ENCODE peak calls at places on chromosomes 5 and 9, in six cellular contexts. One of them, this sample, is unnamed.

GRCh38 chr5:175484322-175484721 is 6.0 kb downstream of the SFXN1 start:
- DNase-seq in PC-9: no peak
- DNase-seq in left ventricle myocardium inferior: no peak
- DNase-seq in CD8-positive, alpha-beta T cell: peak; percentile 40
- DNase-seq in CD4-positive, alpha-beta memory T cell: no peak
- DNase-seq in IMR-90: no peak
- DNase-seq in this sample: no peak

GRCh38 chr5:4802044-4802443 is 338.1 kb upstream of the ADAMTS16 start:
- DNase-seq in PC-9: no peak
- DNase-seq in left ventricle myocardium inferior: no peak
- DNase-seq in CD8-positive, alpha-beta T cell: no peak
- DNase-seq in CD4-positive, alpha-beta memory T cell: no peak
- DNase-seq in IMR-90: no peak
- DNase-seq in this sample: peak; percentile 40

GRCh38 chr5:139246394-139246793 is 47.1 kb upstream of the MATR3 start:
- DNase-seq in PC-9: no peak
- DNase-seq in left ventricle myocardium inferior: no peak
- DNase-seq in CD8-positive, alpha-beta T cell: no peak
- DNase-seq in CD4-positive, alpha-beta memory T cell: no peak
- DNase-seq in IMR-90: peak; percentile 60
- DNase-seq in this sample: peak; percentile 86

GRCh38 chr9:38380230-38380871 is 12.2 kb upstream of the ALDH1B1 start:
- DNase-seq in PC-9: no peak
- DNase-seq in left ventricle myocardium inferior: no peak
- DNase-seq in CD8-positive, alpha-beta T cell: no peak
- DNase-seq in CD4-positive, alpha-beta memory T cell: no peak
- DNase-seq in IMR-90: peak; percentile 47
- DNase-seq in this sample: no peak

GRCh38 chr5:90558344-90559192 is at the start of gene ADGRV1:
- DNase-seq in PC-9: peak; percentile 88
- DNase-seq in left ventricle myocardium inferior: peak; percentile 16
- DNase-seq in CD8-positive, alpha-beta T cell: no peak
- DNase-seq in CD4-positive, alpha-beta memory T cell: peak; percentile 3
- DNase-seq in IMR-90: peak; percentile 1
- DNase-seq in this sample: peak; percentile 59

GRCh38 chr5:38393636-38394035 is 135.3 kb downstream of the EGFLAM start:
- DNase-seq in PC-9: no peak
- DNase-seq in left ventricle myocardium inferior: no peak
- DNase-seq in CD8-positive, alpha-beta T cell: no peak
- DNase-seq in CD4-positive, alpha-beta memory T cell: no peak
- DNase-seq in IMR-90: no peak
- DNase-seq in this sample: no peak

GRCh38 chr5:144191998-144192397 is 21.3 kb downstream of the KCTD16 start:
- DNase-seq in PC-9: peak; percentile 56
- DNase-seq in left ventricle myocardium inferior: no peak
- DNase-seq in CD8-positive, alpha-beta T cell: peak; percentile 54
- DNase-seq in CD4-positive, alpha-beta memory T cell: peak; percentile 81
- DNase-seq in IMR-90: peak; percentile 87
- DNase-seq in this sample: no peak

GRCh38 chr5:67879619-67880357 is 335.8 kb upstream of the PIK3R1 start:
- DNase-seq in PC-9: peak; percentile 43
- DNase-seq in left ventricle myocardium inferior: no peak
- DNase-seq in CD8-positive, alpha-beta T cell: no peak
- DNase-seq in CD4-positive, alpha-beta memory T cell: no peak
- DNase-seq in IMR-90: no peak
- DNase-seq in this sample: no peak

GRCh38 chr9:13064060-13064459 is 215.4 kb downstream of the MPDZ start:
- DNase-seq in PC-9: no peak
- DNase-seq in left ventricle myocardium inferior: no peak
- DNase-seq in CD8-positive, alpha-beta T cell: no peak
- DNase-seq in CD4-positive, alpha-beta memory T cell: no peak
- DNase-seq in IMR-90: no peak
- DNase-seq in this sample: no peak

GRCh38 chr5:150781706-150782614 is 3.4 kb downstream of the SMIM3 start:
- DNase-seq in PC-9: no peak
- DNase-seq in left ventricle myocardium inferior: peak; percentile 64
- DNase-seq in CD8-positive, alpha-beta T cell: no peak
- DNase-seq in CD4-positive, alpha-beta memory T cell: no peak
- DNase-seq in IMR-90: peak; percentile 96
- DNase-seq in this sample: peak; percentile 99

GRCh38 chr9:16515207-16515606 is 355.3 kb downstream of the BNC2 start:
- DNase-seq in PC-9: no peak
- DNase-seq in left ventricle myocardium inferior: no peak
- DNase-seq in CD8-positive, alpha-beta T cell: no peak
- DNase-seq in CD4-positive, alpha-beta memory T cell: no peak
- DNase-seq in IMR-90: peak; percentile 25
- DNase-seq in this sample: peak; percentile 70

GRCh38 chr9:101738566-101739183 is at the start of gene GRIN3A:
- DNase-seq in PC-9: no peak
- DNase-seq in left ventricle myocardium inferior: peak; percentile 36
- DNase-seq in CD8-positive, alpha-beta T cell: no peak
- DNase-seq in CD4-positive, alpha-beta memory T cell: no peak
- DNase-seq in IMR-90: no peak
- DNase-seq in this sample: peak; percentile 53

GRCh38 chr9:127535834-127536233 is 76.2 kb upstream of the STXBP1 start:
- DNase-seq in PC-9: no peak
- DNase-seq in left ventricle myocardium inferior: no peak
- DNase-seq in CD8-positive, alpha-beta T cell: no peak
- DNase-seq in CD4-positive, alpha-beta memory T cell: no peak
- DNase-seq in IMR-90: peak; percentile 55
- DNase-seq in this sample: no peak

GRCh38 chr9:135474915-135475314 is 4.7 kb upstream of the PPP1R26 start:
- DNase-seq in PC-9: no peak
- DNase-seq in left ventricle myocardium inferior: no peak
- DNase-seq in CD8-positive, alpha-beta T cell: no peak
- DNase-seq in CD4-positive, alpha-beta memory T cell: no peak
- DNase-seq in IMR-90: no peak
- DNase-seq in this sample: no peak
- H3K4me3 ChIP-seq in PC-9: no peak overlapping the region
- H3K4me3 ChIP-seq in left ventricle myocardium inferior: no peak overlapping the region
- H3K4me3 ChIP-seq in CD8-positive, alpha-beta T cell: no peak overlapping the region
- H3K4me3 ChIP-seq in CD4-positive, alpha-beta memory T cell: no peak overlapping the region
- H3K4me3 ChIP-seq in IMR-90: no peak overlapping the region
- H3K4me3 ChIP-seq in this sample: no peak overlapping the region

DNA sequence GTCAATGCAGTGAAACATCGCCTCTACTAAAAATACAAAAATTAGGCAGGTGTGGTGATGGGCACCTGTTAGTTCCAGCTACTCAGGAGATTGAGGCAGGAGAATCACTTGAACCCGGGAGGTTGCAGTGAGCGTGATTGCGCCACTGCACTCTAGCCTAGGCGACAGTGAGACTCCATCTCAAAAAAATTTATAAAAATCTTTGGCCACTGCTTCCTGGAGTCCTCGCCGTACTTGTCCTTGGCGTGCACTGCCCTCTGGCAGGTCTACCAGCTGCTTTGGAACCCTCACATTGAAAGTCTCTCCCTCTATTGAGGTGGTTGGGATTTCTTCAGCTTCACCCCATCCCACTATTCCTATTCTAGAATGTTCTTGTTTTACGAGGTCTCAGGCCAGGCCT is 25.0 kb downstream of the DYNC2I2 start:
- DNase-seq in PC-9: no peak
- DNase-seq in left ventricle myocardium inferior: no peak
- DNase-seq in CD8-positive, alpha-beta T cell: no peak
- DNase-seq in CD4-positive, alpha-beta memory T cell: no peak
- DNase-seq in IMR-90: no peak
- DNase-seq in this sample: no peak
- H3K36me3 ChIP-seq in PC-9: peaks cover 6% of the 10 kb centered on the region
- H3K36me3 ChIP-seq in left ventricle myocardium inferior: peaks cover 79% of the 10 kb centered on the region
- H3K36me3 ChIP-seq in CD8-positive, alpha-beta T cell: peaks cover 50% of the 10 kb centered on the region
- H3K36me3 ChIP-seq in CD4-positive, alpha-beta memory T cell: peaks cover 61% of the 10 kb centered on the region
- H3K36me3 ChIP-seq in IMR-90: peaks cover 70% of the 10 kb centered on the region
- H3K36me3 ChIP-seq in this sample: peaks cover 87% of the 10 kb centered on the region

GRCh38 chr5:93591323-93591945 is 8.4 kb downstream of the NR2F1 start:
- DNase-seq in PC-9: no peak
- DNase-seq in left ventricle myocardium inferior: no peak
- DNase-seq in CD8-positive, alpha-beta T cell: no peak
- DNase-seq in CD4-positive, alpha-beta memory T cell: no peak
- DNase-seq in IMR-90: no peak
- DNase-seq in this sample: no peak
- H3K4me3 ChIP-seq in PC-9: no peak overlapping the region
- H3K4me3 ChIP-seq in left ventricle myocardium inferior: no peak overlapping the region
- H3K4me3 ChIP-seq in CD8-positive, alpha-beta T cell: no peak overlapping the region
- H3K4me3 ChIP-seq in CD4-positive, alpha-beta memory T cell: no peak overlapping the region
- H3K4me3 ChIP-seq in IMR-90: peak overlapping the region; percentile 1
- H3K4me3 ChIP-seq in this sample: no peak overlapping the region

DNA sequence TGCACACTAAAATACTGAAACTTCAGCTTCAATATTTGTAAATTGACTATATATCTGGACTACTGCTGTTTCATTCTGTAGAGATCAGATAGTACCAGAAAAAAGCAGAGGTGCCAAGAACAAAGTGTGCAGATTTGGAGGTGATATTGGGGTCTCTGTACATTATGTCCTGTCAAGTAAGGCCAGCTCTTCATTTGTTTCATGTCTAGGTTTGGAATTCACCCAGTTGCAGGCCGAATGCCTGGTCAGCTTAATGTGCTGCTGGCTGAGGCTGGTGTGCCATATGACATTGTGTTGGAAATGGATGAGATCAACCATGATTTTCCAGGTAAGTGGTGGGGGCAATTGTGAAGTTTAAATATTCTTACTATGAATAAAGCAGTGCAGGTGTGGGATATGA is 96.9 kb downstream of the NNT start:
- DNase-seq in PC-9: no peak
- DNase-seq in left ventricle myocardium inferior: no peak
- DNase-seq in CD8-positive, alpha-beta T cell: no peak
- DNase-seq in CD4-positive, alpha-beta memory T cell: no peak
- DNase-seq in IMR-90: no peak
- DNase-seq in this sample: no peak
- H3K36me3 ChIP-seq in PC-9: no peaks in the 10 kb centered on the region
- H3K36me3 ChIP-seq in left ventricle myocardium inferior: peaks cover 43% of the 10 kb centered on the region
- H3K36me3 ChIP-seq in CD8-positive, alpha-beta T cell: peaks cover 11% of the 10 kb centered on the region
- H3K36me3 ChIP-seq in CD4-positive, alpha-beta memory T cell: peaks cover 22% of the 10 kb centered on the region
- H3K36me3 ChIP-seq in IMR-90: peaks cover 4% of the 10 kb centered on the region
- H3K36me3 ChIP-seq in this sample: peaks cover 44% of the 10 kb centered on the region

GRCh38 chr9:113386571-113387393 is 10.0 kb upstream of the HDHD3 start:
- DNase-seq in PC-9: no peak
- DNase-seq in left ventricle myocardium inferior: no peak
- DNase-seq in CD8-positive, alpha-beta T cell: no peak
- DNase-seq in CD4-positive, alpha-beta memory T cell: no peak
- DNase-seq in IMR-90: no peak
- DNase-seq in this sample: no peak

GRCh38 chr9:113388833-113389232 is 12.0 kb upstream of the HDHD3 start:
- DNase-seq in PC-9: no peak
- DNase-seq in left ventricle myocardium inferior: no peak
- DNase-seq in CD8-positive, alpha-beta T cell: no peak
- DNase-seq in CD4-positive, alpha-beta memory T cell: no peak
- DNase-seq in IMR-90: no peak
- DNase-seq in this sample: no peak

GRCh38 chr9:113389451-113389850 is 11.6 kb downstream of the ALAD start:
- DNase-seq in PC-9: no peak
- DNase-seq in left ventricle myocardium inferior: no peak
- DNase-seq in CD8-positive, alpha-beta T cell: no peak
- DNase-seq in CD4-positive, alpha-beta memory T cell: no peak
- DNase-seq in IMR-90: no peak
- DNase-seq in this sample: no peak

GRCh38 chr9:113390192-113390960 is 10.7 kb downstream of the ALAD start:
- DNase-seq in PC-9: no peak
- DNase-seq in left ventricle myocardium inferior: no peak
- DNase-seq in CD8-positive, alpha-beta T cell: no peak
- DNase-seq in CD4-positive, alpha-beta memory T cell: no peak
- DNase-seq in IMR-90: no peak
- DNase-seq in this sample: no peak

GRCh38 chr9:113387560-113388230 is 10.9 kb upstream of the HDHD3 start:
- DNase-seq in PC-9: no peak
- DNase-seq in left ventricle myocardium inferior: no peak
- DNase-seq in CD8-positive, alpha-beta T cell: no peak
- DNase-seq in CD4-positive, alpha-beta memory T cell: no peak
- DNase-seq in IMR-90: no peak
- DNase-seq in this sample: no peak
- H3K4me3 ChIP-seq in PC-9: no peak overlapping the region
- H3K4me3 ChIP-seq in left ventricle myocardium inferior: no peak overlapping the region
- H3K4me3 ChIP-seq in CD8-positive, alpha-beta T cell: no peak overlapping the region
- H3K4me3 ChIP-seq in CD4-positive, alpha-beta memory T cell: no peak overlapping the region
- H3K4me3 ChIP-seq in IMR-90: no peak overlapping the region
- H3K4me3 ChIP-seq in this sample: no peak overlapping the region

DNA sequence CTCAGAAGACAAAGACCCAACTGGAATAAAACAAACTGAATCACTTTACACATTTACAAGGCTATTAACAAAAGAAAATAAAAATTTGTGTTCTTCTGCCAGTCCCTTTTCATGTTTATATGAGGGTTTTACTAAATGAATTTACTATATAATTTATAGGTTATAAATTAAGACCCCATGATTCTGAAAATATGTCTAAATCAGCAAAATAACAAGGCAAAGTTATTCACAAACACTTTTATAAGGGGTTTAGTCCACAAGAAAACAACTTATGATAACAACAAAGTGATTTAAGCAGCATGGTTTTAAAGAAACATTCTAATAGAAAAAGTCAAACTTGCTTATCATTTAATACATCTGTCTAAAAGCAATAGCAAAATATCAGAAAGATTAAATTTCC is 4.9 kb downstream of the MIER3 start:
- DNase-seq in PC-9: no peak
- DNase-seq in left ventricle myocardium inferior: no peak
- DNase-seq in CD8-positive, alpha-beta T cell: no peak
- DNase-seq in CD4-positive, alpha-beta memory T cell: no peak
- DNase-seq in IMR-90: no peak
- DNase-seq in this sample: no peak
- H3K36me3 ChIP-seq in PC-9: peaks cover 21% of the 10 kb centered on the region
- H3K36me3 ChIP-seq in left ventricle myocardium inferior: peaks cover 42% of the 10 kb centered on the region
- H3K36me3 ChIP-seq in CD8-positive, alpha-beta T cell: peaks cover 5% of the 10 kb centered on the region
- H3K36me3 ChIP-seq in CD4-positive, alpha-beta memory T cell: peaks cover 10% of the 10 kb centered on the region
- H3K36me3 ChIP-seq in IMR-90: peaks cover 17% of the 10 kb centered on the region
- H3K36me3 ChIP-seq in this sample: peaks cover 57% of the 10 kb centered on the region

DNA sequence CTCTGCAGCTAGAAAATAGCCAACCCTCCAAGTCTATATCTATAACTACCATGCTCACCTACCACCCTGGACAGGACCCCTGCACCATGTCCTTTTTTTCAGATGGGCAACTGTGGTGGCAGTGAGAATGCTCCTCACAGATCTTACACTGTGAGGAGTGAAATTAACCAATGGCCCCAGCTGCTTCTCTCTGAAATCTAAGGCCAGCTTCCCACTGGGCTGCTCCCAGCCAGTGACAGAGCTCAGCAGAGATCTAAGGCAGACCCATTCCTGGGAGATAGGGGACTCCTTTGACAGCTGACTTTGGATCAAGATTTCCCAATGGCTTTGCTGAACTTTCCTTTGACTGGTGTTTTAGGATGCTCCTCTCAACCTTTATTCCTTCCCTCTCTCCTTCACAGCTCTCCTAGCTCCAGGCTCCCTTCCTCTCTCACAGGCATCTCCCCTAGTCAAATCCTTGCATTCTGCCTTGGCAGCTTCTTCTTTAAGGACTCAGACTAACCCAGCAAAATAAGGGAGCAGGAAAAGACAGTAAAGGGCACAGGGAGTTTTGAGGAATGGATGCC is 1.6 kb upstream of the ARAP3 start:
- DNase-seq in PC-9: peak; percentile 20
- DNase-seq in left ventricle myocardium inferior: no peak
- DNase-seq in CD8-positive, alpha-beta T cell: no peak
- DNase-seq in CD4-positive, alpha-beta memory T cell: no peak
- DNase-seq in IMR-90: no peak
- DNase-seq in this sample: no peak
- H3K4me3 ChIP-seq in PC-9: no peak overlapping the region
- H3K4me3 ChIP-seq in left ventricle myocardium inferior: no peak overlapping the region
- H3K4me3 ChIP-seq in CD8-positive, alpha-beta T cell: no peak overlapping the region
- H3K4me3 ChIP-seq in CD4-positive, alpha-beta memory T cell: no peak overlapping the region
- H3K4me3 ChIP-seq in IMR-90: no peak overlapping the region
- H3K4me3 ChIP-seq in this sample: no peak overlapping the region

GRCh38 chr5:133977161-133977787 is 8.8 kb upstream of the C5orf15 start:
- DNase-seq in PC-9: no peak
- DNase-seq in left ventricle myocardium inferior: no peak
- DNase-seq in CD8-positive, alpha-beta T cell: no peak
- DNase-seq in CD4-positive, alpha-beta memory T cell: no peak
- DNase-seq in IMR-90: peak; percentile 39
- DNase-seq in this sample: no peak
- H3K36me3 ChIP-seq in PC-9: peaks cover 51% of the 10 kb centered on the region
- H3K36me3 ChIP-seq in left ventricle myocardium inferior: peaks cover 70% of the 10 kb centered on the region
- H3K36me3 ChIP-seq in CD8-positive, alpha-beta T cell: peaks cover 21% of the 10 kb centered on the region
- H3K36me3 ChIP-seq in CD4-positive, alpha-beta memory T cell: peaks cover 28% of the 10 kb centered on the region
- H3K36me3 ChIP-seq in IMR-90: peaks cover 49% of the 10 kb centered on the region
- H3K36me3 ChIP-seq in this sample: peaks cover 95% of the 10 kb centered on the region